ENCODE peak calls at places on chromosomes 6 and 20, in five cellular contexts. A, J, E, W and R are unnamed samples.

GRCh38 chr6:19723533-19723932 is 113.6 kb upstream of the ID4 start:
- DNase-seq in J (peak), A (no peak), E (no peak), W (no peak), R (no peak)

GRCh38 chr6:157445277-157445676 is 64.3 kb downstream of the ZDHHC14 start:
- DNase-seq in A (no peak), W (no peak), E (no peak), J (no peak), R (no peak)

GRCh38 chr6:165850434-165851019 is 187.5 kb upstream of the PDE10A start:
- DNase-seq in W (peak), J (peak), E (peak), A (peak), R (peak)

GRCh38 chr6:11606287-11606686 is 68.7 kb downstream of the TMEM170B start:
- DNase-seq in E (no peak), W (no peak), J (no peak), A (no peak), R (no peak)

GRCh38 chr6:166954118-166954713 is 2.1 kb downstream of the RNASET2 start:
- DNase-seq in J (no peak), W (no peak), E (no peak), A (no peak), R (no peak)

GRCh38 chr20:8661229-8662023 is 407.5 kb upstream of the PLCB4 start:
- DNase-seq in J (no peak), A (no peak), E (no peak), W (no peak), R (no peak)

GRCh38 chr20:47196091-47197081 is 160.1 kb downstream of the ZMYND8 start:
- DNase-seq in W (peak), J (peak), E (peak), A (peak), R (peak)

GRCh38 chr6:125753937-125754259 is 4.5 kb downstream of the HEY2 start:
- DNase-seq in W (no peak), J (no peak), A (no peak), E (no peak), R (no peak)

GRCh38 chr6:129575378-129576118 is 134.4 kb downstream of the ARHGAP18 start:
- DNase-seq in E (no peak), W (no peak), A (no peak), J (peak), R (no peak)

GRCh38 chr6:7238900-7239589 is 74.0 kb downstream of the SSR1 start:
- DNase-seq in A (peak), E (peak), J (peak), W (peak), R (peak)

GRCh38 chr6:129744201-129744879 is 34.4 kb upstream of the ARHGAP18 start:
- DNase-seq in E (no peak), W (no peak), J (peak), A (no peak), R (no peak)

GRCh38 chr6:39357998-39358686 is 35.6 kb upstream of the KCNK16 start:
- DNase-seq in E (no peak), A (no peak), J (no peak), W (no peak), R (no peak)